ENCODE peak calls at places on chromosomes 6 and 20, in five cellular contexts. U is uterus, O is stomach, V is sigmoid colon, B is RWPE1. S is an unnamed sample.

GRCh38 chr6:56746767-56747504 is 104.2 kb upstream of the DST start:
- DNase-seq in U (no peak), O (no peak), B (no peak), V (no peak), S (no peak)

GRCh38 chr6:167906899-167907298 is 80.2 kb downstream of the AFDN start:
- DNase-seq in B (peak; percentile 20), O (peak; percentile 86), U (no peak), V (no peak), S (no peak)

GRCh38 chr6:39375405-39375804 is 52.9 kb upstream of the KCNK16 start:
- DNase-seq in V (no peak), U (no peak), B (no peak), O (no peak), S (no peak)

GRCh38 chr6:83273596-83273995 is 80.4 kb downstream of the RWDD2A start:
- DNase-seq in U (no peak), O (no peak), V (no peak), B (no peak), S (no peak)

GRCh38 chr6:13113956-13114593 is 214.3 kb downstream of the TBC1D7 start:
- DNase-seq in O (no peak), B (no peak), V (no peak), U (no peak), S (no peak)

GRCh38 chr6:140001851-140002301 is 627.4 kb upstream of the CITED2 start:
- DNase-seq in U (no peak), B (no peak), O (no peak), V (no peak), S (no peak)

GRCh38 chr6:135117413-135117968 is 62.9 kb upstream of the HBS1L start:
- DNase-seq in V (no peak), O (no peak), U (no peak), B (no peak), S (no peak)

GRCh38 chr6:4401408-4402367 is 266.3 kb upstream of the ECI2 start:
- DNase-seq in V (no peak), B (peak; percentile 17), O (no peak), U (peak; percentile 39), S (no peak)

GRCh38 chr6:160101262-160102205 is 20.1 kb upstream of the SLC22A1 start:
- DNase-seq in V (no peak), O (no peak), U (no peak), B (no peak), S (no peak)

GRCh38 chr6:142893088-142893487 is 51.9 kb downstream of the HIVEP2 start:
- DNase-seq in B (peak; percentile 17), U (no peak), V (no peak), O (no peak), S (no peak)

GRCh38 chr6:135820340-135820739 is 31.2 kb upstream of the PDE7B start:
- DNase-seq in U (no peak), B (no peak), O (no peak), V (no peak), S (no peak)

GRCh38 chr6:37382954-37383353 is 29.2 kb downstream of the RNF8 start:
- DNase-seq in O (no peak), U (no peak), V (no peak), B (no peak), S (no peak)

GRCh38 chr6:2823104-2823850 is 18.4 kb downstream of the SERPINB1 start:
- DNase-seq in V (no peak), B (no peak), O (no peak), U (no peak), S (no peak)

GRCh38 chr20:19692685-19693119 is 65.4 kb upstream of the RIN2 start:
- DNase-seq in V (peak; percentile 70), O (peak; percentile 71), B (peak; percentile 83), U (peak; percentile 57), S (no peak)

GRCh38 chr6:47034421-47034820 is 7.7 kb downstream of the ADGRF1 start:
- DNase-seq in O (no peak), B (no peak), U (no peak), V (no peak), S (no peak)

GRCh38 chr6:127641905-127642304 is 64.9 kb downstream of the C6orf58 start:
- DNase-seq in O (no peak), B (peak; percentile 45), U (no peak), V (no peak), S (no peak)

GRCh38 chr6:17281497-17282481 is 628 bp downstream of the RBM24 start:
- DNase-seq in O (no peak), B (no peak), V (peak; percentile 68), U (peak; percentile 33), S (peak; percentile 88)

GRCh38 chr6:130997061-130997753 is 65.8 kb downstream of the EPB41L2 start:
- DNase-seq in B (no peak), V (no peak), O (no peak), U (no peak), S (no peak)

GRCh38 chr6:122207794-122208193 is 191.7 kb upstream of the HSF2 start:
- DNase-seq in V (no peak), U (no peak), B (no peak), O (no peak), S (no peak)

GRCh38 chr6:139888691-139889122 is 514.3 kb upstream of the CITED2 start:
- DNase-seq in B (no peak), U (no peak), V (no peak), O (no peak), S (no peak)

GRCh38 chr6:127022297-127022696 is 96.2 kb upstream of the RSPO3 start:
- DNase-seq in B (no peak), V (peak; percentile 72), U (peak; percentile 38), O (peak; percentile 72), S (no peak)

GRCh38 chr6:70221715-70222236 is 81.1 kb downstream of the COL9A1 start:
- DNase-seq in V (no peak), O (no peak), B (no peak), U (no peak), S (no peak)

GRCh38 chr6:112331306-112331705 is 15.8 kb upstream of the RFPL4B start:
- DNase-seq in U (no peak), V (no peak), B (peak; percentile 31), O (no peak), S (no peak)

GRCh38 chr20:51687071-51687470 is 81.1 kb downstream of the ATP9A start:
- DNase-seq in B (peak; percentile 96), O (no peak), V (no peak), U (no peak), S (no peak)

GRCh38 chr6:41561386-41561785 is 15.2 kb downstream of the FOXP4 start:
- DNase-seq in V (no peak), O (no peak), B (no peak), U (no peak), S (no peak)

GRCh38 chr6:28330033-28330432 is 5.9 kb downstream of the ZSCAN31 start:
- DNase-seq in B (no peak), O (no peak), U (no peak), V (no peak), S (no peak)

GRCh38 chr6:132736239-132736638 is 21.5 kb downstream of the VNN2 start:
- DNase-seq in U (no peak), O (no peak), B (no peak), V (no peak), S (no peak)

GRCh38 chr6:155352812-155353211 is 38.5 kb upstream of the TFB1M start:
- DNase-seq in O (no peak), U (no peak), B (no peak), V (no peak), S (no peak)

GRCh38 chr20:24657211-24657610 is 187.8 kb downstream of the SYNDIG1 start:
- DNase-seq in O (peak; percentile 72), U (no peak), B (no peak), V (no peak), S (peak; percentile 47)
- TF ChIP-seq CTCF in O (no peak), U (no peak), B (no peak), V (no peak), S (peak; percentile 64)

DNA sequence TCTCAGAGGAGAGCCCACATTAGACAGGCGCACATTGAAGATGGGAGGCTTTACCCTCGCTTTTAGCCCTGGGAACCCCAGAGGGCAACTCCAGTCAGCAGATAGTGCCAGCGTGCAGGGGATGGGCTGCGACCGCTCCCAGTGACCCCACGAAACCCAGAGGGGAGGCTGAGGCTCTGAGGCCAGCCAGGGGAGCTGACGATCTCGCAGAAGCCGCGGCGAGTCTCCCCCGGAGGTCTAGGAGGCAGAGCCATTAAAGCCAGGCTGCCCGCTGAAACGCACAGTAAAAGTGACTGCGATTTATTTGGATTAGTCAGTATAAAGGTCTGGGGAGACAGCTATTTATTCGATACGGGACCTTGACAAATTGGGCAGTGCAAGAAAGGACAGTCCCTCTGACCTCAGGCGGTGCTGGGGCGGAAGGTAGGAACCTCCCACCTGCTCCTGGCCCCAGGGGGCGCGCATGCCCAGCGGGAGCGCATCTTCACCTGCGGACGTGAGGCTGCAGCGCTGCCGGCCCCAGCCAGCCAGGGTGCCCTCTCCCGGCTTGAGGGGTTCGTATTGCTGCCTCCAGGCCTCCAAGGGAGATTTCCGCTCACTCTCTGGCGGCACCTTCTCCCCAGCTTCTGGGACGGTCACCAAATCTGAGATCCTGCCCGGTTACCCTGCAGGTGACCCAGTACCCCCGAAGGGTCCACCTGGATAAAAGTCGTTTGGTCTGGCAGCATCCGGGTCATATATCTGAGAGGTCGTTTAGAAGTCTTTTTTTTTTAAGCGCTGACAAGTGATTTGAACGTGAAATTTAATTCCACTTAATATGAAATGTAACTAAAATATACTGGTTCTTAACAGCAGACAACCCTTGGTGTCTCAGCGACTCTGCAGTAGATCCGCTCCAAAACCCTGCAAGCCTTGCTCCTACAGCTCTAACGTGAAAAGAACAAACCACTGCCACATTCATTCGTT is 34.0 kb upstream of the TCF21 start:
- DNase-seq in V (no peak), O (no peak), U (no peak), B (no peak), S (no peak)
- TF ChIP-seq CTCF in V (no peak), O (no peak), U (no peak), B (no peak), S (peak; percentile 18)

DNA sequence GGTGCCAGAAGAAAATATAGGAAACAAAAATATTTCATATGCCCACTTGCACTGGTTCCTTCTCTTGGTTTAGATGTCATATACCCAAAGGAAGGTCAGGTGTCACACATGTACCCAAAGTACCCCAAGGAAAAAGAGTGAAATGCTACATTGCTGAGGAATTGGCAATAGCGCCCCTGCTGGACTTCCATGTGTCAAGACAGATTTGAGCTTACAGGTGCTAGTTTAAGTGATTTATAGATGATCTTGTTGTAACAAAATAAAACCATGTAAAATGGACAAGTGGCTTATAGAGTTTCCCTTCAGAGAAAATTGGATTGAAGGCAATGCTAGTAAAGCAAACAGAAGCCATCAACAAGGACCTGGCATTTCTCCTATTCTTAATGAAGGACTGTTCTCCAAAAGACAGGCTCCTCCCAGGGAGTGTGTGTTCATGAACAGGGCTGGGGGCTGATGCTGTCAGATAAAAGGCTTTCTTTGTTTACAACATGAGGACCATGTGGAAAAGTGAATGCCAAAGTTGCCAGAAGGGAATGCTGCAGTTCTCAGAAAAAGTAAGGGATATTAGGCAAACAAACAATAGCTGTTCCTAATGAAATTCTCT is 64.3 kb upstream of the PAK5 start:
- DNase-seq in U (no peak), V (no peak), B (no peak), O (no peak), S (no peak)
- TF ChIP-seq CTCF in U (no peak), V (no peak), B (peak; percentile 46), O (no peak), S (peak; percentile 70)

GRCh38 chr20:45095753-45096371 is 5.1 kb downstream of the KCNS1 start:
- DNase-seq in B (peak; percentile 83), U (peak; percentile 28), V (no peak), O (peak; percentile 50), S (no peak)

GRCh38 chr20:45100563-45101245 is at the start of gene KCNS1:
- DNase-seq in B (no peak), V (no peak), O (no peak), U (no peak), S (no peak)

GRCh38 chr20:45097485-45098095 is 3.3 kb downstream of the KCNS1 start:
- DNase-seq in B (peak; percentile 38), O (no peak), V (no peak), U (no peak), S (no peak)

GRCh38 chr20:45096781-45097180 is 4.1 kb downstream of the KCNS1 start:
- DNase-seq in U (no peak), O (no peak), V (no peak), B (no peak), S (no peak)

GRCh38 chr20:45098096-45098773 is 2.7 kb downstream of the KCNS1 start:
- DNase-seq in V (no peak), U (no peak), O (peak; percentile 33), B (peak; percentile 46), S (no peak)
- TF ChIP-seq CTCF in V (no peak), U (no peak), O (no peak), B (no peak), S (peak; percentile 46)